ENCODE peak calls at places on chromosomes 12 and 14, in six cellular contexts. One of them, this sample, is unnamed.

GRCh38 chr14:38203929-38204716 is 3.6 kb upstream of the SSTR1 start:
- DNase-seq in neural crest cell: no peak
- DNase-seq in body of pancreas: no peak
- DNase-seq in left lung: no peak
- DNase-seq in GM12865: no peak
- DNase-seq in nephron progenitor cell: no peak
- DNase-seq in this sample: no peak

GRCh38 chr12:67358686-67359374 is 89.7 kb downstream of the CAND1 start:
- DNase-seq in neural crest cell: no peak
- DNase-seq in nephron progenitor cell: no peak
- DNase-seq in GM12865: no peak
- DNase-seq in body of pancreas: no peak
- DNase-seq in left lung: no peak
- DNase-seq in this sample: no peak

GRCh38 chr14:99234982-99235491 is 37.0 kb downstream of the BCL11B start:
- DNase-seq in GM12865: no peak
- DNase-seq in neural crest cell: peak; percentile 58
- DNase-seq in body of pancreas: no peak
- DNase-seq in left lung: no peak
- DNase-seq in nephron progenitor cell: peak; percentile 76
- DNase-seq in this sample: peak; percentile 74

GRCh38 chr14:24123465-24124417 is 6.7 kb upstream of the FITM1 start:
- DNase-seq in neural crest cell: no peak
- DNase-seq in body of pancreas: no peak
- DNase-seq in nephron progenitor cell: no peak
- DNase-seq in left lung: peak; percentile 39
- DNase-seq in GM12865: peak; percentile 67
- DNase-seq in this sample: no peak

GRCh38 chr14:94483729-94484275 is 7.8 kb upstream of the SERPINA9 start:
- DNase-seq in GM12865: no peak
- DNase-seq in nephron progenitor cell: no peak
- DNase-seq in body of pancreas: no peak
- DNase-seq in left lung: no peak
- DNase-seq in neural crest cell: no peak
- DNase-seq in this sample: no peak

GRCh38 chr12:92467886-92468285 is 234.9 kb upstream of the PLEKHG7 start:
- DNase-seq in GM12865: peak; percentile 78
- DNase-seq in body of pancreas: no peak
- DNase-seq in left lung: no peak
- DNase-seq in nephron progenitor cell: no peak
- DNase-seq in neural crest cell: no peak
- DNase-seq in this sample: no peak

GRCh38 chr14:100263141-100263540 is 24.2 kb downstream of the YY1 start:
- DNase-seq in neural crest cell: no peak
- DNase-seq in GM12865: no peak
- DNase-seq in left lung: no peak
- DNase-seq in body of pancreas: no peak
- DNase-seq in nephron progenitor cell: no peak
- DNase-seq in this sample: no peak

GRCh38 chr12:111283986-111284385 is 84.9 kb downstream of the PHETA1 start:
- DNase-seq in GM12865: no peak
- DNase-seq in nephron progenitor cell: no peak
- DNase-seq in neural crest cell: no peak
- DNase-seq in left lung: no peak
- DNase-seq in body of pancreas: no peak
- DNase-seq in this sample: no peak

GRCh38 chr12:39294712-39295111 is 148.2 kb downstream of the KIF21A start:
- DNase-seq in GM12865: no peak
- DNase-seq in neural crest cell: no peak
- DNase-seq in left lung: no peak
- DNase-seq in nephron progenitor cell: no peak
- DNase-seq in body of pancreas: no peak
- DNase-seq in this sample: no peak

GRCh38 chr12:123094349-123095073 is 56.4 kb downstream of the PITPNM2 start:
- DNase-seq in GM12865: no peak
- DNase-seq in left lung: no peak
- DNase-seq in body of pancreas: peak; percentile 42
- DNase-seq in nephron progenitor cell: peak; percentile 54
- DNase-seq in neural crest cell: no peak
- DNase-seq in this sample: no peak

GRCh38 chr14:49203676-49204075 is 382.5 kb downstream of the RPS29 start:
- DNase-seq in body of pancreas: no peak
- DNase-seq in GM12865: peak; percentile 28
- DNase-seq in neural crest cell: no peak
- DNase-seq in left lung: no peak
- DNase-seq in nephron progenitor cell: no peak
- DNase-seq in this sample: no peak

GRCh38 chr12:7130791-7131501 is 775 bp downstream of the CLSTN3 start:
- DNase-seq in neural crest cell: peak; percentile 37
- DNase-seq in nephron progenitor cell: peak; percentile 70
- DNase-seq in left lung: peak; percentile 86
- DNase-seq in GM12865: peak; percentile 65
- DNase-seq in body of pancreas: peak; percentile 58
- DNase-seq in this sample: peak; percentile 74

GRCh38 chr12:121968880-121969279 is 50.5 kb downstream of the CFAP251 start:
- DNase-seq in GM12865: no peak
- DNase-seq in left lung: no peak
- DNase-seq in nephron progenitor cell: no peak
- DNase-seq in body of pancreas: peak; percentile 39
- DNase-seq in neural crest cell: no peak
- DNase-seq in this sample: no peak

GRCh38 chr12:10457760-10458159 is 4.6 kb upstream of the KLRC1 start:
- DNase-seq in GM12865: no peak
- DNase-seq in neural crest cell: no peak
- DNase-seq in nephron progenitor cell: no peak
- DNase-seq in left lung: no peak
- DNase-seq in body of pancreas: no peak
- DNase-seq in this sample: no peak

GRCh38 chr12:1634590-1635191 is 5.7 kb downstream of the WNT5B start:
- DNase-seq in left lung: peak; percentile 93
- DNase-seq in body of pancreas: peak; percentile 81
- DNase-seq in nephron progenitor cell: peak; percentile 78
- DNase-seq in neural crest cell: peak; percentile 65
- DNase-seq in GM12865: peak; percentile 60
- DNase-seq in this sample: peak; percentile 86

GRCh38 chr12:114903394-114903748 is 219.4 kb upstream of the TBX3 start:
- DNase-seq in left lung: no peak
- DNase-seq in nephron progenitor cell: no peak
- DNase-seq in GM12865: no peak
- DNase-seq in body of pancreas: no peak
- DNase-seq in neural crest cell: no peak
- DNase-seq in this sample: no peak

GRCh38 chr12:15863258-15863835 is 18.8 kb upstream of the STRAP start:
- DNase-seq in GM12865: no peak
- DNase-seq in nephron progenitor cell: no peak
- DNase-seq in left lung: peak; percentile 32
- DNase-seq in body of pancreas: no peak
- DNase-seq in neural crest cell: no peak
- DNase-seq in this sample: no peak

GRCh38 chr14:29743566-29743965 is 184.1 kb downstream of the PRKD1 start:
- DNase-seq in left lung: no peak
- DNase-seq in neural crest cell: no peak
- DNase-seq in nephron progenitor cell: no peak
- DNase-seq in body of pancreas: no peak
- DNase-seq in GM12865: no peak
- DNase-seq in this sample: no peak

GRCh38 chr14:50964683-50965390 is 20.6 kb upstream of the PYGL start:
- DNase-seq in neural crest cell: no peak
- DNase-seq in left lung: no peak
- DNase-seq in nephron progenitor cell: no peak
- DNase-seq in body of pancreas: peak; percentile 89
- DNase-seq in GM12865: no peak
- DNase-seq in this sample: no peak

GRCh38 chr12:100799770-100800169 is 5.2 kb downstream of the ANO4 start:
- DNase-seq in left lung: no peak
- DNase-seq in GM12865: no peak
- DNase-seq in body of pancreas: no peak
- DNase-seq in nephron progenitor cell: no peak
- DNase-seq in neural crest cell: no peak
- DNase-seq in this sample: no peak

GRCh38 chr12:105554856-105555255 is 224.4 kb downstream of the C12orf75 start:
- DNase-seq in body of pancreas: no peak
- DNase-seq in GM12865: no peak
- DNase-seq in left lung: no peak
- DNase-seq in neural crest cell: no peak
- DNase-seq in nephron progenitor cell: no peak
- DNase-seq in this sample: no peak

GRCh38 chr12:94421868-94422740 is 37.6 kb downstream of the CEP83 start:
- DNase-seq in body of pancreas: no peak
- DNase-seq in neural crest cell: no peak
- DNase-seq in nephron progenitor cell: no peak
- DNase-seq in GM12865: no peak
- DNase-seq in left lung: no peak
- DNase-seq in this sample: no peak

GRCh38 chr12:79252358-79253075 is 387.9 kb downstream of the SYT1 start:
- DNase-seq in neural crest cell: no peak
- DNase-seq in left lung: no peak
- DNase-seq in GM12865: no peak
- DNase-seq in nephron progenitor cell: no peak
- DNase-seq in body of pancreas: no peak
- DNase-seq in this sample: no peak

GRCh38 chr14:67694791-67695393 is 672 bp downstream of the RDH11 start:
- DNase-seq in neural crest cell: peak; percentile 37
- DNase-seq in GM12865: peak; percentile 93
- DNase-seq in left lung: peak; percentile 78
- DNase-seq in body of pancreas: peak; percentile 94
- DNase-seq in nephron progenitor cell: peak; percentile 61
- DNase-seq in this sample: peak; percentile 65

GRCh38 chr12:586318-587071 is 76.8 kb downstream of the NINJ2 start:
- DNase-seq in neural crest cell: no peak
- DNase-seq in left lung: no peak
- DNase-seq in GM12865: no peak
- DNase-seq in nephron progenitor cell: no peak
- DNase-seq in body of pancreas: no peak
- DNase-seq in this sample: no peak

GRCh38 chr12:71141270-71141948 is 16.4 kb downstream of the TSPAN8 start:
- DNase-seq in neural crest cell: no peak
- DNase-seq in nephron progenitor cell: no peak
- DNase-seq in GM12865: no peak
- DNase-seq in body of pancreas: no peak
- DNase-seq in left lung: no peak
- DNase-seq in this sample: no peak

GRCh38 chr12:71139153-71139735 is 18.6 kb downstream of the TSPAN8 start:
- DNase-seq in GM12865: no peak
- DNase-seq in neural crest cell: no peak
- DNase-seq in body of pancreas: no peak
- DNase-seq in left lung: no peak
- DNase-seq in nephron progenitor cell: no peak
- DNase-seq in this sample: no peak

GRCh38 chr12:71135077-71135811 is 22.6 kb downstream of the TSPAN8 start:
- DNase-seq in neural crest cell: no peak
- DNase-seq in body of pancreas: no peak
- DNase-seq in left lung: no peak
- DNase-seq in GM12865: no peak
- DNase-seq in nephron progenitor cell: no peak
- DNase-seq in this sample: no peak

GRCh38 chr12:71135812-71136176 is 22.0 kb downstream of the TSPAN8 start:
- DNase-seq in neural crest cell: no peak
- DNase-seq in left lung: no peak
- DNase-seq in nephron progenitor cell: no peak
- DNase-seq in body of pancreas: no peak
- DNase-seq in GM12865: no peak
- DNase-seq in this sample: no peak

DNA sequence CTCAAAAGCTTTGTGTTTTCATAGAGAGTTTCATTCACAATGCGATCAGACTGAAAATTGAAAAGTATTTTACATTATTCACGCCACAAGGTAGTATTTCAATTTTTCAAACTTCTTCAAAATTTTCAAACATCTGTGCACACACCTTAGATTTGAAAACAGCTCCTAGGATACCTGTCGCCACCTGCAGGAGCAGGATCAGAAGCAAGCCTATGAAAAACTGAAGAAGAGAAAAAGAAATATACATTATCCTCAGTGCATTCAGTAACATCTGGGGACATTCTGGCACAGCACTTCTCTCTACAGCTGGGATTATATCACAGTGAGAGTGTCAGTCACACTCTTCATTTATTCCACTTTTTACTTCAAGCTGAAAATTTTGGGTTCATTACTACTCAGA is 19.8 kb downstream of the TSPAN8 start:
- DNase-seq in left lung: no peak
- DNase-seq in body of pancreas: no peak
- DNase-seq in GM12865: no peak
- DNase-seq in nephron progenitor cell: no peak
- DNase-seq in neural crest cell: no peak
- DNase-seq in this sample: no peak
- TF ChIP-seq CTCF in left lung: no peak
- TF ChIP-seq CTCF in body of pancreas: no peak
- TF ChIP-seq CTCF in GM12865: no peak
- TF ChIP-seq CTCF in nephron progenitor cell: no peak
- TF ChIP-seq CTCF in neural crest cell: no peak
- TF ChIP-seq CTCF in this sample: no peak

GRCh38 chr14:33631021-33631420 is 319.9 kb downstream of the EGLN3 start:
- DNase-seq in body of pancreas: no peak
- DNase-seq in neural crest cell: no peak
- DNase-seq in left lung: no peak
- DNase-seq in nephron progenitor cell: no peak
- DNase-seq in GM12865: no peak
- DNase-seq in this sample: no peak
- TF ChIP-seq CTCF in body of pancreas: no peak
- TF ChIP-seq CTCF in neural crest cell: no peak
- TF ChIP-seq CTCF in left lung: no peak
- TF ChIP-seq CTCF in nephron progenitor cell: no peak
- TF ChIP-seq CTCF in GM12865: no peak
- TF ChIP-seq CTCF in this sample: no peak

GRCh38 chr14:74203546-74203945 is 35.7 kb upstream of the VSX2 start:
- DNase-seq in neural crest cell: no peak
- DNase-seq in GM12865: no peak
- DNase-seq in body of pancreas: no peak
- DNase-seq in nephron progenitor cell: no peak
- DNase-seq in left lung: no peak
- DNase-seq in this sample: no peak

GRCh38 chr14:74202113-74202512 is 37.1 kb upstream of the VSX2 start:
- DNase-seq in left lung: no peak
- DNase-seq in nephron progenitor cell: no peak
- DNase-seq in body of pancreas: no peak
- DNase-seq in neural crest cell: no peak
- DNase-seq in GM12865: no peak
- DNase-seq in this sample: no peak

GRCh38 chr14:74204481-74204880 is 34.8 kb upstream of the VSX2 start:
- DNase-seq in left lung: no peak
- DNase-seq in nephron progenitor cell: no peak
- DNase-seq in body of pancreas: no peak
- DNase-seq in neural crest cell: no peak
- DNase-seq in GM12865: no peak
- DNase-seq in this sample: no peak

GRCh38 chr14:74211945-74212580 is 27.2 kb upstream of the VSX2 start:
- DNase-seq in GM12865: no peak
- DNase-seq in nephron progenitor cell: no peak
- DNase-seq in neural crest cell: no peak
- DNase-seq in body of pancreas: no peak
- DNase-seq in left lung: no peak
- DNase-seq in this sample: no peak

GRCh38 chr14:74207943-74208342 is 31.3 kb upstream of the VSX2 start:
- DNase-seq in nephron progenitor cell: no peak
- DNase-seq in body of pancreas: no peak
- DNase-seq in neural crest cell: no peak
- DNase-seq in GM12865: no peak
- DNase-seq in left lung: no peak
- DNase-seq in this sample: no peak
- TF ChIP-seq CTCF in nephron progenitor cell: no peak
- TF ChIP-seq CTCF in body of pancreas: no peak
- TF ChIP-seq CTCF in neural crest cell: peak; percentile 28
- TF ChIP-seq CTCF in GM12865: peak; percentile 11
- TF ChIP-seq CTCF in left lung: no peak
- TF ChIP-seq CTCF in this sample: no peak

GRCh38 chr12:108457734-108458361 is 57.2 kb upstream of the FICD start:
- DNase-seq in left lung: no peak
- DNase-seq in GM12865: no peak
- DNase-seq in neural crest cell: no peak
- DNase-seq in body of pancreas: no peak
- DNase-seq in nephron progenitor cell: no peak
- DNase-seq in this sample: no peak
- TF ChIP-seq CTCF in left lung: no peak
- TF ChIP-seq CTCF in GM12865: peak; percentile 1
- TF ChIP-seq CTCF in neural crest cell: no peak
- TF ChIP-seq CTCF in body of pancreas: no peak
- TF ChIP-seq CTCF in nephron progenitor cell: no peak
- TF ChIP-seq CTCF in this sample: no peak

This sample was measured in glutamatergic neuron.